ENCODE peak calls at places on chromosomes 12 and 14, in six cellular contexts. T is K562, H is HepG2, A is H1, C is GM12891, Y is GM12878. E is an unnamed sample.

GRCh38 chr12:67388331-67389163 is 119.4 kb downstream of the CAND1 start:
- DNase-seq in Y (no peak), H (no peak), C (peak), A (no peak), T (peak), E (no peak)

GRCh38 chr12:115500872-115501271 is 776.6 kb downstream of the MED13L start:
- DNase-seq in C (no peak), A (no peak), T (no peak), H (no peak), Y (no peak), E (no peak)

GRCh38 chr14:63308723-63309317 is 9.9 kb downstream of the GPHB5 start:
- DNase-seq in Y (no peak), H (peak), A (peak), T (peak), C (no peak), E (no peak)

GRCh38 chr12:124567035-124567672 is at the start of gene NCOR2:
- DNase-seq in T (peak), A (no peak), H (no peak), C (peak), Y (no peak), E (peak)

GRCh38 chr12:14841761-14842160 is 1.6 kb downstream of the ART4 start:
- DNase-seq in A (no peak), T (no peak), H (peak), Y (no peak), C (no peak), E (no peak)

GRCh38 chr12:4648099-4648498 is 752 bp downstream of the AKAP3 start:
- DNase-seq in C (no peak), T (no peak), A (no peak), Y (no peak), H (no peak), E (no peak)

GRCh38 chr12:108722992-108723766 is 8.1 kb downstream of the CORO1C start:
- DNase-seq in T (no peak), C (no peak), H (no peak), Y (no peak), A (no peak), E (no peak)

GRCh38 chr14:67265131-67265530 is 23.9 kb downstream of the PALS1 start:
- DNase-seq in A (no peak), H (no peak), T (peak), C (no peak), Y (no peak), E (no peak)

GRCh38 chr12:51070004-51070403 is 13.4 kb downstream of the CSRNP2 start:
- DNase-seq in H (peak), T (peak), Y (no peak), C (no peak), A (no peak), E (no peak)

GRCh38 chr12:102527256-102527720 is 46.9 kb upstream of the IGF1 start:
- DNase-seq in A (no peak), C (no peak), T (no peak), Y (no peak), H (no peak), E (no peak)

GRCh38 chr12:2523881-2524561 is 270.7 kb upstream of the FKBP4 start:
- DNase-seq in A (no peak), Y (no peak), C (no peak), H (no peak), T (no peak), E (no peak)

GRCh38 chr14:104528496-104528895 is 51.1 kb upstream of the C14orf180 start:
- DNase-seq in C (no peak), T (no peak), A (no peak), H (no peak), Y (no peak), E (no peak)

GRCh38 chr14:37583358-37584210 is 11.5 kb downstream of the FOXA1 start:
- DNase-seq in Y (no peak), C (no peak), T (no peak), H (peak), A (no peak), E (no peak)

GRCh38 chr14:30588873-30589272 is 29.9 kb downstream of the G2E3 start:
- DNase-seq in H (no peak), T (no peak), A (no peak), Y (no peak), C (no peak), E (no peak)

GRCh38 chr12:23950775-23951391 is 1.4 kb upstream of the SOX5 start:
- DNase-seq in H (peak), Y (no peak), C (no peak), T (no peak), A (no peak), E (no peak)

GRCh38 chr12:2877959-2878732 is 1.1 kb downstream of the RHNO1 start:
- DNase-seq in Y (no peak), C (no peak), T (peak), H (no peak), A (no peak), E (no peak)

GRCh38 chr12:57240069-57240921 is 10.7 kb downstream of the STAC3 start:
- DNase-seq in Y (no peak), A (no peak), H (no peak), T (peak), C (no peak), E (peak)

GRCh38 chr14:92353447-92353846 is 30.5 kb downstream of the SLC24A4 start:
- DNase-seq in T (no peak), H (no peak), A (no peak), C (no peak), Y (no peak), E (no peak)

GRCh38 chr12:31318870-31319269 is 7.1 kb downstream of the SINHCAF start:
- DNase-seq in A (no peak), T (no peak), H (no peak), Y (no peak), C (no peak), E (no peak)

GRCh38 chr14:75183225-75183624 is 6.8 kb upstream of the TMED10 start:
- DNase-seq in Y (no peak), A (no peak), C (no peak), T (no peak), H (no peak), E (no peak)

GRCh38 chr14:62015945-62016344 is 253.7 kb downstream of the SNAPC1 start:
- DNase-seq in Y (no peak), H (no peak), T (no peak), C (no peak), A (no peak), E (no peak)

GRCh38 chr14:59438148-59438766 is 26.9 kb downstream of the GPR135 start:
- DNase-seq in H (no peak), C (no peak), T (no peak), Y (no peak), A (no peak), E (no peak)

GRCh38 chr12:64571346-64571745 is 38.9 kb upstream of the RASSF3 start:
- DNase-seq in Y (no peak), C (no peak), H (no peak), A (no peak), T (no peak), E (no peak)

GRCh38 chr12:121806556-121807308 is 2.9 kb downstream of the SETD1B start:
- DNase-seq in A (no peak), T (peak), C (no peak), Y (no peak), H (no peak), E (no peak)

GRCh38 chr12:91928501-91928900 is 217.1 kb downstream of the BTG1 start:
- DNase-seq in A (no peak), H (no peak), Y (no peak), T (no peak), C (no peak), E (no peak)

GRCh38 chr12:65826513-65827171 is 2.4 kb downstream of the HMGA2 start:
- DNase-seq in Y (no peak), T (no peak), H (no peak), A (no peak), C (no peak), E (no peak)

GRCh38 chr14:68563256-68564131 is 229.4 kb downstream of the ZFP36L1 start:
- DNase-seq in Y (no peak), A (no peak), H (peak), C (no peak), T (no peak), E (no peak)

GRCh38 chr12:6326316-6326959 is 15.4 kb downstream of the TNFRSF1A start:
- DNase-seq in Y (no peak), C (no peak), T (peak), H (peak), A (no peak), E (no peak)

GRCh38 chr12:107027304-107028053 is 40.5 kb upstream of the MTERF2 start:
- DNase-seq in H (peak), Y (no peak), C (no peak), A (no peak), T (no peak), E (no peak)
- TF ChIP-seq TAF1 in H (no peak), Y (no peak), C (no peak), A (no peak), T (no peak), E (no peak)

GRCh38 chr12:49263400-49263763 is 1.5 kb upstream of the TUBA1C start:
- DNase-seq in H (no peak), C (no peak), T (no peak), A (no peak), Y (no peak), E (no peak)

GRCh38 chr12:49260831-49261363 is 4.0 kb upstream of the TUBA1C start:
- DNase-seq in C (no peak), Y (no peak), H (no peak), A (no peak), T (no peak), E (no peak)

GRCh38 chr12:49261726-49262125 is 3.2 kb upstream of the TUBA1C start:
- DNase-seq in C (no peak), H (no peak), T (no peak), A (no peak), Y (no peak), E (no peak)

GRCh38 chr12:49259452-49259851 is 5.4 kb upstream of the TUBA1C start:
- DNase-seq in C (no peak), T (no peak), A (no peak), Y (no peak), H (no peak), E (no peak)

GRCh38 chr12:49260165-49260564 is 4.7 kb upstream of the TUBA1C start:
- DNase-seq in Y (no peak), T (no peak), C (no peak), A (no peak), H (no peak), E (no peak)
- TF ChIP-seq POLR2A in Y (no peak), T (no peak), C (no peak), A (no peak), H (no peak), E (no peak)

GRCh38 chr12:106953352-106954260 is 2.1 kb upstream of the TMEM263 start:
- DNase-seq in H (no peak), Y (no peak), A (no peak), C (no peak), T (no peak), E (no peak)

GRCh38 chr12:106956048-106956935 is 585 bp downstream of the TMEM263 start:
- DNase-seq in Y (peak), A (peak), T (peak), C (peak), H (peak), E (peak)

GRCh38 chr12:106954462-106955376 is 988 bp upstream of the TMEM263 start:
- DNase-seq in H (no peak), T (peak), A (no peak), C (no peak), Y (no peak), E (no peak)

GRCh38 chr12:106957617-106958016 is 1.9 kb downstream of the TMEM263 start:
- DNase-seq in H (no peak), Y (no peak), T (no peak), A (no peak), C (no peak), E (no peak)

GRCh38 chr12:106955377-106956047 is at the start of gene TMEM263:
- DNase-seq in T (peak), A (peak), H (peak), C (peak), Y (peak), E (peak)
- TF ChIP-seq POLR2AphosphoS5 in T (peak), A (peak), H (peak), C (peak), Y (peak), E (peak)

DNA sequence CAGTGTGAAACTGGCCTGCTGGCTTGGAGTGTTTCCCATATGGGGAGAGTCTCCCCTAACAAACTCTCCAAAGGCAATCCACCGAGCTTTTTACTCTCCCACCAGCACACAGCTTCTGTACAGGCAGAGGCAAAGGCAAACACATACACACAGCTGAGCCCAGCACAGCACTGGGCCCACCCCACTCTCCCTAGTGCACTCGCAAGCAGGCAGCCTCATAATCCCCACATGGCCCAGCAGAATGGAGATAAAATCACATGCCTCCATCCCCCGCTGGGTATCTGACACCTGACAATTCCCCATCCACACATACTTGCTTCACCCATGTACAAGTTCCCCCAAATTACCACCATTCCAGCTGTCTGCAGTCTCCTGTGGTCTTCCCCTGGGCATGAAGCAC is 3.4 kb downstream of the HOXC12 start:
- DNase-seq in T (no peak), Y (no peak), H (no peak), C (no peak), A (no peak), E (no peak)
- TF ChIP-seq TAF1 in T (no peak), Y (no peak), H (no peak), C (no peak), A (no peak), E (no peak)

GRCh38 chr12:120224304-120225199 is 23.6 kb upstream of the RPLP0 start:
- DNase-seq in T (no peak), A (no peak), C (peak), H (no peak), Y (no peak), E (no peak)
- TF ChIP-seq POLR2A in T (no peak), A (no peak), C (no peak), H (no peak), Y (no peak), E (no peak)

GRCh38 chr12:94082690-94083089 is 65.7 kb upstream of the PLXNC1 start:
- DNase-seq in H (no peak), Y (no peak), C (no peak), A (no peak), T (no peak), E (no peak)
- TF ChIP-seq POLR2AphosphoS5 in H (no peak), Y (no peak), C (no peak), A (no peak), T (no peak), E (no peak)

DNA sequence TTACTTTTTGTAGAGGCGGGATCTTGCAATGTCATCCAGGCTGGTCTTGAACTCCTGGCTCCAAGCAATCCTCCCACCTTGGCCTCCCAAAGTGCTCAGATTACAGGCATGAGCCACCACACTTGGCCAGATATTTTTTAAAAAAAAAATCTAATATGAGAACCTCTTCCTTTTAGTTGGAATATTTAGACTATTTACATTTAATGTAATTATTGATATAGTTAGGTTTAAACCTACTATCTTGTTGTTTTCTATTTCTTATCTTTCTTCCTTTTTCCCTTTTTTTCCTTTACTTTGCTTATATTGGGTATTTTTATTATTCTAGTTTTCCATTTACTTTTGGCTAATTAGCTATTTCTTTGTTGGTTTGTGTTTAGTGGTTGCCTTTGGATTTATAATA is 185.8 kb downstream of the SLC41A2 start:
- DNase-seq in C (no peak), T (no peak), H (no peak), A (no peak), Y (no peak), E (no peak)
- TF ChIP-seq TAF1 in C (no peak), T (no peak), H (no peak), A (no peak), Y (no peak), E (no peak)

E was measured in GM12892.